ENCODE peak calls at places on chromosomes 2 and 18, in four cellular contexts. One of them, this sample, is unnamed.

GRCh38 chr2:235026137-235026536 is 74.3 kb downstream of the SH3BP4 start:
- DNase-seq in stimulated activated CD4-positive, alpha-beta T cell treated with anti-CD3 and anti-CD28 coated beads, Interleukin-1b, Interleukin-23, amount 100 ng/mL, for 4 hours: no peak
- DNase-seq in progenitor cell of endocrine pancreas: no peak
- DNase-seq in GDM1: no peak
- DNase-seq in this sample: no peak

GRCh38 chr2:19176977-19177376 is 181.4 kb downstream of the OSR1 start:
- DNase-seq in stimulated activated CD4-positive, alpha-beta T cell treated with anti-CD3 and anti-CD28 coated beads, Interleukin-1b, Interleukin-23, amount 100 ng/mL, for 4 hours: no peak
- DNase-seq in GDM1: no peak
- DNase-seq in progenitor cell of endocrine pancreas: no peak
- DNase-seq in this sample: peak; percentile 82

GRCh38 chr2:160431441-160431840 is 62.2 kb downstream of the RBMS1 start:
- DNase-seq in progenitor cell of endocrine pancreas: no peak
- DNase-seq in stimulated activated CD4-positive, alpha-beta T cell treated with anti-CD3 and anti-CD28 coated beads, Interleukin-1b, Interleukin-23, amount 100 ng/mL, for 4 hours: no peak
- DNase-seq in GDM1: no peak
- DNase-seq in this sample: no peak

GRCh38 chr2:39411186-39411944 is 25.7 kb downstream of the MAP4K3 start:
- DNase-seq in GDM1: no peak
- DNase-seq in stimulated activated CD4-positive, alpha-beta T cell treated with anti-CD3 and anti-CD28 coated beads, Interleukin-1b, Interleukin-23, amount 100 ng/mL, for 4 hours: no peak
- DNase-seq in progenitor cell of endocrine pancreas: no peak
- DNase-seq in this sample: no peak

GRCh38 chr18:3552305-3552704 is 102.3 kb downstream of the TGIF1 start:
- DNase-seq in progenitor cell of endocrine pancreas: no peak
- DNase-seq in GDM1: no peak
- DNase-seq in stimulated activated CD4-positive, alpha-beta T cell treated with anti-CD3 and anti-CD28 coated beads, Interleukin-1b, Interleukin-23, amount 100 ng/mL, for 4 hours: no peak
- DNase-seq in this sample: no peak

GRCh38 chr2:239393941-239394340 is 6.9 kb downstream of the HDAC4 start:
- DNase-seq in stimulated activated CD4-positive, alpha-beta T cell treated with anti-CD3 and anti-CD28 coated beads, Interleukin-1b, Interleukin-23, amount 100 ng/mL, for 4 hours: no peak
- DNase-seq in GDM1: no peak
- DNase-seq in progenitor cell of endocrine pancreas: no peak
- DNase-seq in this sample: no peak

GRCh38 chr2:206274434-206275273 is at the start of gene ZDBF2:
- DNase-seq in GDM1: no peak
- DNase-seq in stimulated activated CD4-positive, alpha-beta T cell treated with anti-CD3 and anti-CD28 coated beads, Interleukin-1b, Interleukin-23, amount 100 ng/mL, for 4 hours: peak; percentile 28
- DNase-seq in progenitor cell of endocrine pancreas: peak; percentile 65
- DNase-seq in this sample: peak; percentile 89

GRCh38 chr2:238694136-238694755 is 153.6 kb upstream of the TWIST2 start:
- DNase-seq in stimulated activated CD4-positive, alpha-beta T cell treated with anti-CD3 and anti-CD28 coated beads, Interleukin-1b, Interleukin-23, amount 100 ng/mL, for 4 hours: no peak
- DNase-seq in progenitor cell of endocrine pancreas: no peak
- DNase-seq in GDM1: no peak
- DNase-seq in this sample: no peak

GRCh38 chr2:212940816-212941215 is 210.6 kb downstream of the IKZF2 start:
- DNase-seq in stimulated activated CD4-positive, alpha-beta T cell treated with anti-CD3 and anti-CD28 coated beads, Interleukin-1b, Interleukin-23, amount 100 ng/mL, for 4 hours: no peak
- DNase-seq in GDM1: no peak
- DNase-seq in progenitor cell of endocrine pancreas: no peak
- DNase-seq in this sample: peak; percentile 64